ENCODE peak calls at places on chromosome 12, in five cellular contexts. F is spleen; O is dorsolateral prefrontal cortex; E is CD8-positive, alpha-beta T cell; T is left ventricle myocardium inferior. S is an unnamed sample.
A peak's percentile ranks its signal among the peaks of the same experiment; 100 is the strongest.

GRCh38 chr12:92029902-92030586 is 115.6 kb downstream of the BTG1 start:
- DNase-seq in F (no peak), O (no peak), E (no peak), T (no peak), S (no peak)

GRCh38 chr12:10957741-10958140 is 18.7 kb upstream of the TAS2R14 start:
- DNase-seq in F (no peak), O (no peak), E (no peak), T (no peak), S (no peak)

GRCh38 chr12:30457621-30458289 is 237.9 kb downstream of the IPO8 start:
- DNase-seq in F (no peak), O (no peak), E (no peak), T (no peak), S (peak; percentile 2)

GRCh38 chr12:101919447-101919846 is 42.1 kb downstream of the DRAM1 start:
- DNase-seq in F (no peak), O (no peak), E (no peak), T (no peak), S (no peak)

GRCh38 chr12:80001562-80001961 is 66.7 kb upstream of the PPP1R12A start:
- DNase-seq in F (no peak), O (no peak), E (no peak), T (no peak), S (no peak)

GRCh38 chr12:30753233-30753632 is 1.5 kb downstream of the CAPRIN2 start:
- DNase-seq in F (no peak), O (no peak), E (no peak), T (no peak), S (no peak)

GRCh38 chr12:131687346-131688125 is 23.4 kb upstream of the SFSWAP start:
- DNase-seq in F (no peak), O (no peak), E (no peak), T (no peak), S (no peak)

GRCh38 chr12:126083931-126084330 is 1018.7 kb downstream of the AACS start:
- DNase-seq in F (no peak), O (no peak), E (no peak), T (no peak), S (no peak)

GRCh38 chr12:104319028-104319427 is 15.5 kb downstream of the EID3 start:
- DNase-seq in F (no peak), O (no peak), E (no peak), T (no peak), S (no peak)

GRCh38 chr12:1827806-1828805 is 7.7 kb downstream of the LRTM2 start:
- DNase-seq in F (peak; percentile 71), O (peak; percentile 30), E (no peak), T (peak; percentile 7), S (no peak)

GRCh38 chr12:88522961-88523360 is 57.3 kb downstream of the KITLG start:
- DNase-seq in F (no peak), O (no peak), E (no peak), T (no peak), S (no peak)

GRCh38 chr12:49883065-49883464 is 20.6 kb downstream of the FAIM2 start:
- DNase-seq in F (peak; percentile 30), O (no peak), E (no peak), T (no peak), S (no peak)

GRCh38 chr12:132483612-132484011 is 6.3 kb upstream of the FBRSL1 start:
- DNase-seq in F (no peak), O (no peak), E (no peak), T (no peak), S (no peak)

GRCh38 chr12:34396861-34397590 is 374.7 kb downstream of the ALG10 start:
- DNase-seq in F (peak; percentile 41), O (peak; percentile 37), E (no peak), T (peak; percentile 5), S (no peak)

GRCh38 chr12:45034861-45035265 is 16.0 kb downstream of the DBX2 start:
- DNase-seq in F (no peak), O (no peak), E (no peak), T (no peak), S (no peak)

GRCh38 chr12:92466391-92467305 is 236.1 kb upstream of the PLEKHG7 start:
- DNase-seq in F (peak; percentile 83), O (no peak), E (no peak), T (no peak), S (no peak)

GRCh38 chr12:69906411-69907216 is 81.6 kb downstream of the MYRFL start:
- DNase-seq in F (no peak), O (no peak), E (no peak), T (no peak), S (no peak)

GRCh38 chr12:132523576-132524331 is 33.8 kb downstream of the FBRSL1 start:
- DNase-seq in F (peak; percentile 94), O (peak; percentile 81), E (peak; percentile 58), T (peak; percentile 68), S (peak; percentile 67)

GRCh38 chr12:81468206-81468605 is 290.9 kb downstream of the PPFIA2 start:
- DNase-seq in F (no peak), O (no peak), E (no peak), T (no peak), S (no peak)

GRCh38 chr12:81300454-81300853 is 222.6 kb downstream of the ACSS3 start:
- DNase-seq in F (no peak), O (no peak), E (no peak), T (no peak), S (no peak)

GRCh38 chr12:72207094-72207493 is 65.1 kb upstream of the TRHDE start:
- DNase-seq in F (no peak), O (no peak), E (no peak), T (no peak), S (no peak)

GRCh38 chr12:103326190-103326589 is 169.6 kb downstream of the C12orf42 start:
- DNase-seq in F (no peak), O (no peak), E (no peak), T (no peak), S (no peak)

GRCh38 chr12:106673151-106673550 is 90.3 kb downstream of the RFX4 start:
- DNase-seq in F (no peak), O (no peak), E (no peak), T (no peak), S (no peak)

GRCh38 chr12:26939953-26940352 is 1.7 kb downstream of the FGFR1OP2 start:
- DNase-seq in F (no peak), O (no peak), E (no peak), T (no peak), S (no peak)

GRCh38 chr12:26247873-26248272 is 52.5 kb downstream of the SSPN start:
- DNase-seq in F (no peak), O (no peak), E (no peak), T (no peak), S (no peak)

GRCh38 chr12:31880340-31880739 is 78.9 kb upstream of the RESF1 start:
- DNase-seq in F (no peak), O (no peak), E (no peak), T (no peak), S (no peak)

GRCh38 chr12:92055877-92056276 is 89.8 kb downstream of the BTG1 start:
- DNase-seq in F (no peak), O (no peak), E (peak; percentile 37), T (no peak), S (no peak)

GRCh38 chr12:30138483-30138882 is 354.7 kb upstream of the TMTC1 start:
- DNase-seq in F (no peak), O (no peak), E (no peak), T (no peak), S (no peak)

GRCh38 chr12:91424506-91424905 is 241.9 kb upstream of the DCN start:
- DNase-seq in F (no peak), O (no peak), E (no peak), T (no peak), S (no peak)

GRCh38 chr12:122067966-122068365 is 10.6 kb upstream of the MLXIP start:
- DNase-seq in F (peak; percentile 95), O (no peak), E (peak; percentile 31), T (no peak), S (peak; percentile 17)
- H3K4me3 ChIP-seq in F (no peak overlapping the region), O (no peak overlapping the region), E (peak overlapping the region; percentile 24), T (no peak overlapping the region), S (no peak overlapping the region)

DNA sequence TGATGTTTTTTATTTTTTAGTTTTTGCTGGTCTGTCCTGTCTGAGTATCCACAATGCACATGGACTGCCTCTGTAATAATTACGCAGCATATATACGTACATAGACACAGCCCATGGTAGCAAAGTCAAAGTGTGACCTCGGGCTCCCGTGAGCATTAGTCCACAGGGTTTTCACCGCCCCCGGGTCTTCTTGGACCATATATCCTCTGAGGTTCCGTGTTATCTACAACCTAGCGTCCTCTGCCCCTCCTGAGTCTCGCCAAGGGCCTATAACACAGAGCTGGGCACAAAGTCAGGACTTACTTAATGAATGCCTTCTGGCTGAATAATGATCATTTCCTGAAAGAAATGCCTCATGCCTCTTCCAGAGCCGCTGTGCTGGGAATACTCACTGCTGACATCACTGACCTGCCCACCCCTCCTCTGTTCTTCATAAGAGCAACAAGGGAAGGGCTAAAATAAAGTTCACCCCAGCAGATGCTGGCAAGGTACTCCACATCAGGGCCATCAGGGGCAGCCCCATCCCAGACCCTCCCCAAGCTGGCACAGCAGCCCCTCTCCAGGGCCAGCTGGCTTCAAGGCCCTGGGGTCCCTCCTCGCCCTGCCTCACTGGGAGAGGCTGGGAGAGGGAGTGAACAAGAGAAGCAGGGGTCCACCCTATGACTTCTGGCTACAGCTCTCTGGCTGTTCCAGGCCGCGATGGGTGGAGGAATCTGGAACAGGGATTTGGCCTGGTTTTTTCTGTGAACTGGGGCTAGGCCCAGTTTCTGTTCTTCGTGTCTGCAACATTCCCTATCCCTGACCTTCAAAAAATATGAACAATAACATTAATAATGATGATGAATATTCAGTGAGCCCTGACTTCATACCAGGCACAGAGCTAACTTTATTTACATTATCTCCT is 7.9 kb downstream of the HDAC7 start:
- DNase-seq in F (no peak), O (no peak), E (no peak), T (peak; percentile 70), S (no peak)
- H3K4me3 ChIP-seq in F (peak overlapping the region; percentile 38), O (peak overlapping the region; percentile 59), E (peak overlapping the region; percentile 59), T (peak overlapping the region; percentile 67), S (no peak overlapping the region)

GRCh38 chr12:54933381-54933780 is 51.2 kb downstream of the TESPA1 start:
- DNase-seq in F (no peak), O (no peak), E (no peak), T (no peak), S (no peak)
- H3K4me3 ChIP-seq in F (no peak overlapping the region), O (no peak overlapping the region), E (no peak overlapping the region), T (no peak overlapping the region), S (no peak overlapping the region)

DNA sequence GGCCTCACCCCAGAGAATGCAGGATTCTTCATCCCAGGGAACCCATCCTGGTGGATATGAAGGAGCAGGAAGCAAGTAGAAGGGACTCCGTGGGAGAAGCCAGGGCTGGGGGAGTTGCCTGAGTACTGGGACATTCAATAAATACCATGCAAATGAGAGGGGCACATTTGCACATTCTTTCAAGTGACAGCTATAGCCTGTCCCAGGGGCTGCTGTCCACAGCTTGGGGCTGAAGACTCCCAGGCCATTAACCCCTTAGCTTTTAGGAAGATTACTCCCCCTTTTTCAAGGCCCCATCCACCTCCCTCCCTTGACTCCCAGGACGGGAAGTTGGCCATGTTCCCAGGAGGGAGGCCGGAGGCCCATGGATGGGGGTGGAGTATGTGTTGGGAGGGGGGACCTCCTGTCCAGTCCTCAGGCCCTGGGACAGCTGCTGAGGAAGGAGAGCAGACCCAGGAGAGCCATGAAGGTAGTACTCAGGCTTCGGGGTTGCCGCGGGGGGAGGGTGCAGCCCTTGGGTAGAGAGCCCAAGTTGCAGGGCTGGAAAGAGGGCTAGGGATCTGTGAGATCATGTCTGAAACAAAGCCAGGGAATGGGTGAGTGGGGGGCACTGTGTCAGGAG is 974 bp upstream of the TNS2 start:
- DNase-seq in F (peak; percentile 81), O (no peak), E (no peak), T (peak; percentile 86), S (no peak)
- H3K4me3 ChIP-seq in F (peak overlapping the region; percentile 59), O (peak overlapping the region; percentile 76), E (no peak overlapping the region), T (peak overlapping the region; percentile 87), S (no peak overlapping the region)

S was measured in HL-60.